ENCODE peak calls at places on chromosomes 1 and 21, in eight cellular contexts. One of them, this sample, is unnamed.

GRCh38 chr21:10430007-10430406 is 91.4 kb upstream of the TPTE start:
- DNase-seq in tibial artery: no peak
- DNase-seq in H4: no peak
- DNase-seq in activated naive CD8-positive, alpha-beta T cell treated with anti-CD3 and anti-CD28 coated beads, Interleukin-2, amount 50 U/mL, for 16 hours: no peak
- DNase-seq in NCI-H2081 treated with DMSO at 0.1 percent for 48 hours: no peak
- DNase-seq in stimulated activated CD4-positive, alpha-beta T cell treated with anti-CD3 and anti-CD28 coated beads, Interleukin-2, amount 100 ng/mL, for 4 hours: no peak
- DNase-seq in substantia nigra: no peak
- DNase-seq in T-helper 17 cell: no peak
- DNase-seq in this sample: no peak

GRCh38 chr1:224726783-224727182 is 110.7 kb downstream of the CNIH3 start:
- DNase-seq in activated naive CD8-positive, alpha-beta T cell treated with anti-CD3 and anti-CD28 coated beads, Interleukin-2, amount 50 U/mL, for 16 hours: no peak
- DNase-seq in substantia nigra: no peak
- DNase-seq in stimulated activated CD4-positive, alpha-beta T cell treated with anti-CD3 and anti-CD28 coated beads, Interleukin-2, amount 100 ng/mL, for 4 hours: no peak
- DNase-seq in NCI-H2081 treated with DMSO at 0.1 percent for 48 hours: no peak
- DNase-seq in tibial artery: peak; percentile 88
- DNase-seq in H4: peak; percentile 93
- DNase-seq in T-helper 17 cell: no peak
- DNase-seq in this sample: no peak

GRCh38 chr1:169005776-169006175 is 100.7 kb upstream of the ATP1B1 start:
- DNase-seq in T-helper 17 cell: no peak
- DNase-seq in stimulated activated CD4-positive, alpha-beta T cell treated with anti-CD3 and anti-CD28 coated beads, Interleukin-2, amount 100 ng/mL, for 4 hours: no peak
- DNase-seq in tibial artery: no peak
- DNase-seq in activated naive CD8-positive, alpha-beta T cell treated with anti-CD3 and anti-CD28 coated beads, Interleukin-2, amount 50 U/mL, for 16 hours: no peak
- DNase-seq in H4: no peak
- DNase-seq in substantia nigra: no peak
- DNase-seq in NCI-H2081 treated with DMSO at 0.1 percent for 48 hours: no peak
- DNase-seq in this sample: peak; percentile 11

GRCh38 chr1:244022301-244022700 is 28.8 kb upstream of the ZBTB18 start:
- DNase-seq in T-helper 17 cell: no peak
- DNase-seq in stimulated activated CD4-positive, alpha-beta T cell treated with anti-CD3 and anti-CD28 coated beads, Interleukin-2, amount 100 ng/mL, for 4 hours: no peak
- DNase-seq in activated naive CD8-positive, alpha-beta T cell treated with anti-CD3 and anti-CD28 coated beads, Interleukin-2, amount 50 U/mL, for 16 hours: no peak
- DNase-seq in substantia nigra: no peak
- DNase-seq in NCI-H2081 treated with DMSO at 0.1 percent for 48 hours: no peak
- DNase-seq in tibial artery: no peak
- DNase-seq in H4: peak; percentile 71
- DNase-seq in this sample: no peak

GRCh38 chr1:185646202-185646683 is 87.9 kb upstream of the HMCN1 start:
- DNase-seq in T-helper 17 cell: no peak
- DNase-seq in activated naive CD8-positive, alpha-beta T cell treated with anti-CD3 and anti-CD28 coated beads, Interleukin-2, amount 50 U/mL, for 16 hours: no peak
- DNase-seq in NCI-H2081 treated with DMSO at 0.1 percent for 48 hours: peak; percentile 52
- DNase-seq in H4: peak; percentile 95
- DNase-seq in tibial artery: peak; percentile 38
- DNase-seq in substantia nigra: no peak
- DNase-seq in stimulated activated CD4-positive, alpha-beta T cell treated with anti-CD3 and anti-CD28 coated beads, Interleukin-2, amount 100 ng/mL, for 4 hours: no peak
- DNase-seq in this sample: peak; percentile 61

GRCh38 chr1:202692959-202693555 is 17.2 kb downstream of the SYT2 start:
- DNase-seq in substantia nigra: peak; percentile 12
- DNase-seq in tibial artery: peak; percentile 61
- DNase-seq in stimulated activated CD4-positive, alpha-beta T cell treated with anti-CD3 and anti-CD28 coated beads, Interleukin-2, amount 100 ng/mL, for 4 hours: peak; percentile 41
- DNase-seq in activated naive CD8-positive, alpha-beta T cell treated with anti-CD3 and anti-CD28 coated beads, Interleukin-2, amount 50 U/mL, for 16 hours: peak; percentile 11
- DNase-seq in NCI-H2081 treated with DMSO at 0.1 percent for 48 hours: no peak
- DNase-seq in T-helper 17 cell: peak; percentile 63
- DNase-seq in H4: peak; percentile 48
- DNase-seq in this sample: peak; percentile 26

GRCh38 chr1:54384921-54385726 is 21.1 kb downstream of the SSBP3 start:
- DNase-seq in activated naive CD8-positive, alpha-beta T cell treated with anti-CD3 and anti-CD28 coated beads, Interleukin-2, amount 50 U/mL, for 16 hours: no peak
- DNase-seq in NCI-H2081 treated with DMSO at 0.1 percent for 48 hours: no peak
- DNase-seq in H4: no peak
- DNase-seq in tibial artery: no peak
- DNase-seq in T-helper 17 cell: no peak
- DNase-seq in stimulated activated CD4-positive, alpha-beta T cell treated with anti-CD3 and anti-CD28 coated beads, Interleukin-2, amount 100 ng/mL, for 4 hours: no peak
- DNase-seq in substantia nigra: no peak
- DNase-seq in this sample: no peak

GRCh38 chr1:210920716-210921694 is 212.9 kb downstream of the KCNH1 start:
- DNase-seq in H4: no peak
- DNase-seq in substantia nigra: no peak
- DNase-seq in NCI-H2081 treated with DMSO at 0.1 percent for 48 hours: no peak
- DNase-seq in activated naive CD8-positive, alpha-beta T cell treated with anti-CD3 and anti-CD28 coated beads, Interleukin-2, amount 50 U/mL, for 16 hours: no peak
- DNase-seq in stimulated activated CD4-positive, alpha-beta T cell treated with anti-CD3 and anti-CD28 coated beads, Interleukin-2, amount 100 ng/mL, for 4 hours: no peak
- DNase-seq in tibial artery: no peak
- DNase-seq in T-helper 17 cell: no peak
- DNase-seq in this sample: no peak

GRCh38 chr1:14296795-14297194 is 301.7 kb upstream of the KAZN start:
- DNase-seq in T-helper 17 cell: no peak
- DNase-seq in stimulated activated CD4-positive, alpha-beta T cell treated with anti-CD3 and anti-CD28 coated beads, Interleukin-2, amount 100 ng/mL, for 4 hours: no peak
- DNase-seq in tibial artery: no peak
- DNase-seq in activated naive CD8-positive, alpha-beta T cell treated with anti-CD3 and anti-CD28 coated beads, Interleukin-2, amount 50 U/mL, for 16 hours: no peak
- DNase-seq in H4: peak; percentile 48
- DNase-seq in NCI-H2081 treated with DMSO at 0.1 percent for 48 hours: no peak
- DNase-seq in substantia nigra: no peak
- DNase-seq in this sample: no peak

GRCh38 chr1:3213730-3214129 is 144.7 kb downstream of the PRDM16 start:
- DNase-seq in substantia nigra: no peak
- DNase-seq in tibial artery: no peak
- DNase-seq in stimulated activated CD4-positive, alpha-beta T cell treated with anti-CD3 and anti-CD28 coated beads, Interleukin-2, amount 100 ng/mL, for 4 hours: no peak
- DNase-seq in activated naive CD8-positive, alpha-beta T cell treated with anti-CD3 and anti-CD28 coated beads, Interleukin-2, amount 50 U/mL, for 16 hours: no peak
- DNase-seq in NCI-H2081 treated with DMSO at 0.1 percent for 48 hours: no peak
- DNase-seq in T-helper 17 cell: no peak
- DNase-seq in H4: no peak
- DNase-seq in this sample: no peak

GRCh38 chr1:67429011-67429527 is 1.1 kb downstream of the SERBP1 start:
- DNase-seq in substantia nigra: no peak
- DNase-seq in H4: peak; percentile 18
- DNase-seq in T-helper 17 cell: no peak
- DNase-seq in stimulated activated CD4-positive, alpha-beta T cell treated with anti-CD3 and anti-CD28 coated beads, Interleukin-2, amount 100 ng/mL, for 4 hours: peak; percentile 67
- DNase-seq in tibial artery: peak; percentile 32
- DNase-seq in activated naive CD8-positive, alpha-beta T cell treated with anti-CD3 and anti-CD28 coated beads, Interleukin-2, amount 50 U/mL, for 16 hours: peak; percentile 18
- DNase-seq in NCI-H2081 treated with DMSO at 0.1 percent for 48 hours: no peak
- DNase-seq in this sample: peak; percentile 44

GRCh38 chr1:235450433-235450832 is 53.8 kb downstream of the B3GALNT2 start:
- DNase-seq in NCI-H2081 treated with DMSO at 0.1 percent for 48 hours: no peak
- DNase-seq in T-helper 17 cell: no peak
- DNase-seq in stimulated activated CD4-positive, alpha-beta T cell treated with anti-CD3 and anti-CD28 coated beads, Interleukin-2, amount 100 ng/mL, for 4 hours: no peak
- DNase-seq in H4: no peak
- DNase-seq in activated naive CD8-positive, alpha-beta T cell treated with anti-CD3 and anti-CD28 coated beads, Interleukin-2, amount 50 U/mL, for 16 hours: no peak
- DNase-seq in tibial artery: no peak
- DNase-seq in substantia nigra: no peak
- DNase-seq in this sample: no peak

GRCh38 chr1:26787381-26787705 is 407 bp upstream of the PIGV start:
- DNase-seq in tibial artery: no peak
- DNase-seq in NCI-H2081 treated with DMSO at 0.1 percent for 48 hours: no peak
- DNase-seq in T-helper 17 cell: peak; percentile 56
- DNase-seq in activated naive CD8-positive, alpha-beta T cell treated with anti-CD3 and anti-CD28 coated beads, Interleukin-2, amount 50 U/mL, for 16 hours: no peak
- DNase-seq in H4: no peak
- DNase-seq in stimulated activated CD4-positive, alpha-beta T cell treated with anti-CD3 and anti-CD28 coated beads, Interleukin-2, amount 100 ng/mL, for 4 hours: peak; percentile 41
- DNase-seq in substantia nigra: no peak
- DNase-seq in this sample: no peak

GRCh38 chr1:10724052-10724494 is 72.4 kb downstream of the CASZ1 start:
- DNase-seq in stimulated activated CD4-positive, alpha-beta T cell treated with anti-CD3 and anti-CD28 coated beads, Interleukin-2, amount 100 ng/mL, for 4 hours: no peak
- DNase-seq in substantia nigra: no peak
- DNase-seq in H4: peak; percentile 65
- DNase-seq in NCI-H2081 treated with DMSO at 0.1 percent for 48 hours: peak; percentile 32
- DNase-seq in T-helper 17 cell: no peak
- DNase-seq in tibial artery: no peak
- DNase-seq in activated naive CD8-positive, alpha-beta T cell treated with anti-CD3 and anti-CD28 coated beads, Interleukin-2, amount 50 U/mL, for 16 hours: no peak
- DNase-seq in this sample: no peak

GRCh38 chr1:106831511-106831910 is 225.0 kb upstream of the PRMT6 start:
- DNase-seq in substantia nigra: no peak
- DNase-seq in activated naive CD8-positive, alpha-beta T cell treated with anti-CD3 and anti-CD28 coated beads, Interleukin-2, amount 50 U/mL, for 16 hours: no peak
- DNase-seq in NCI-H2081 treated with DMSO at 0.1 percent for 48 hours: no peak
- DNase-seq in stimulated activated CD4-positive, alpha-beta T cell treated with anti-CD3 and anti-CD28 coated beads, Interleukin-2, amount 100 ng/mL, for 4 hours: no peak
- DNase-seq in T-helper 17 cell: no peak
- DNase-seq in H4: peak; percentile 4
- DNase-seq in tibial artery: no peak
- DNase-seq in this sample: no peak

GRCh38 chr1:217029311-217030157 is 306.3 kb upstream of the ESRRG start:
- DNase-seq in activated naive CD8-positive, alpha-beta T cell treated with anti-CD3 and anti-CD28 coated beads, Interleukin-2, amount 50 U/mL, for 16 hours: no peak
- DNase-seq in H4: peak; percentile 36
- DNase-seq in T-helper 17 cell: no peak
- DNase-seq in tibial artery: no peak
- DNase-seq in stimulated activated CD4-positive, alpha-beta T cell treated with anti-CD3 and anti-CD28 coated beads, Interleukin-2, amount 100 ng/mL, for 4 hours: no peak
- DNase-seq in substantia nigra: no peak
- DNase-seq in NCI-H2081 treated with DMSO at 0.1 percent for 48 hours: no peak
- DNase-seq in this sample: no peak

GRCh38 chr1:3742439-3743298 is 9.6 kb upstream of the CCDC27 start:
- DNase-seq in activated naive CD8-positive, alpha-beta T cell treated with anti-CD3 and anti-CD28 coated beads, Interleukin-2, amount 50 U/mL, for 16 hours: no peak
- DNase-seq in H4: no peak
- DNase-seq in NCI-H2081 treated with DMSO at 0.1 percent for 48 hours: no peak
- DNase-seq in tibial artery: no peak
- DNase-seq in stimulated activated CD4-positive, alpha-beta T cell treated with anti-CD3 and anti-CD28 coated beads, Interleukin-2, amount 100 ng/mL, for 4 hours: no peak
- DNase-seq in substantia nigra: no peak
- DNase-seq in T-helper 17 cell: no peak
- DNase-seq in this sample: no peak

GRCh38 chr1:98496246-98496995 is 165.1 kb upstream of the SNX7 start:
- DNase-seq in activated naive CD8-positive, alpha-beta T cell treated with anti-CD3 and anti-CD28 coated beads, Interleukin-2, amount 50 U/mL, for 16 hours: no peak
- DNase-seq in NCI-H2081 treated with DMSO at 0.1 percent for 48 hours: no peak
- DNase-seq in tibial artery: no peak
- DNase-seq in T-helper 17 cell: no peak
- DNase-seq in H4: no peak
- DNase-seq in stimulated activated CD4-positive, alpha-beta T cell treated with anti-CD3 and anti-CD28 coated beads, Interleukin-2, amount 100 ng/mL, for 4 hours: no peak
- DNase-seq in substantia nigra: no peak
- DNase-seq in this sample: no peak

GRCh38 chr1:182587666-182588438 is 1.2 kb downstream of the RNASEL start:
- DNase-seq in T-helper 17 cell: no peak
- DNase-seq in tibial artery: no peak
- DNase-seq in NCI-H2081 treated with DMSO at 0.1 percent for 48 hours: no peak
- DNase-seq in activated naive CD8-positive, alpha-beta T cell treated with anti-CD3 and anti-CD28 coated beads, Interleukin-2, amount 50 U/mL, for 16 hours: no peak
- DNase-seq in substantia nigra: no peak
- DNase-seq in stimulated activated CD4-positive, alpha-beta T cell treated with anti-CD3 and anti-CD28 coated beads, Interleukin-2, amount 100 ng/mL, for 4 hours: no peak
- DNase-seq in H4: no peak
- DNase-seq in this sample: no peak

GRCh38 chr1:228454238-228454637 is 32.9 kb upstream of the RNF187 start:
- DNase-seq in stimulated activated CD4-positive, alpha-beta T cell treated with anti-CD3 and anti-CD28 coated beads, Interleukin-2, amount 100 ng/mL, for 4 hours: no peak
- DNase-seq in T-helper 17 cell: no peak
- DNase-seq in H4: no peak
- DNase-seq in NCI-H2081 treated with DMSO at 0.1 percent for 48 hours: no peak
- DNase-seq in tibial artery: no peak
- DNase-seq in activated naive CD8-positive, alpha-beta T cell treated with anti-CD3 and anti-CD28 coated beads, Interleukin-2, amount 50 U/mL, for 16 hours: no peak
- DNase-seq in substantia nigra: no peak
- DNase-seq in this sample: no peak

GRCh38 chr1:36222481-36223372 is 1.5 kb upstream of the THRAP3 start:
- DNase-seq in tibial artery: no peak
- DNase-seq in T-helper 17 cell: no peak
- DNase-seq in activated naive CD8-positive, alpha-beta T cell treated with anti-CD3 and anti-CD28 coated beads, Interleukin-2, amount 50 U/mL, for 16 hours: no peak
- DNase-seq in H4: no peak
- DNase-seq in NCI-H2081 treated with DMSO at 0.1 percent for 48 hours: no peak
- DNase-seq in stimulated activated CD4-positive, alpha-beta T cell treated with anti-CD3 and anti-CD28 coated beads, Interleukin-2, amount 100 ng/mL, for 4 hours: no peak
- DNase-seq in substantia nigra: no peak
- DNase-seq in this sample: no peak

GRCh38 chr21:32794643-32795042 is 23.1 kb upstream of the PAXBP1 start:
- DNase-seq in tibial artery: no peak
- DNase-seq in H4: no peak
- DNase-seq in NCI-H2081 treated with DMSO at 0.1 percent for 48 hours: no peak
- DNase-seq in stimulated activated CD4-positive, alpha-beta T cell treated with anti-CD3 and anti-CD28 coated beads, Interleukin-2, amount 100 ng/mL, for 4 hours: no peak
- DNase-seq in activated naive CD8-positive, alpha-beta T cell treated with anti-CD3 and anti-CD28 coated beads, Interleukin-2, amount 50 U/mL, for 16 hours: no peak
- DNase-seq in substantia nigra: no peak
- DNase-seq in T-helper 17 cell: no peak
- DNase-seq in this sample: no peak

GRCh38 chr1:78263459-78263858 is 217.7 kb downstream of the GIPC2 start:
- DNase-seq in stimulated activated CD4-positive, alpha-beta T cell treated with anti-CD3 and anti-CD28 coated beads, Interleukin-2, amount 100 ng/mL, for 4 hours: no peak
- DNase-seq in substantia nigra: no peak
- DNase-seq in tibial artery: no peak
- DNase-seq in activated naive CD8-positive, alpha-beta T cell treated with anti-CD3 and anti-CD28 coated beads, Interleukin-2, amount 50 U/mL, for 16 hours: no peak
- DNase-seq in H4: no peak
- DNase-seq in NCI-H2081 treated with DMSO at 0.1 percent for 48 hours: no peak
- DNase-seq in T-helper 17 cell: no peak
- DNase-seq in this sample: no peak

GRCh38 chr1:17944606-17945005 is 163.0 kb upstream of the IGSF21 start:
- DNase-seq in tibial artery: no peak
- DNase-seq in stimulated activated CD4-positive, alpha-beta T cell treated with anti-CD3 and anti-CD28 coated beads, Interleukin-2, amount 100 ng/mL, for 4 hours: no peak
- DNase-seq in NCI-H2081 treated with DMSO at 0.1 percent for 48 hours: no peak
- DNase-seq in H4: no peak
- DNase-seq in activated naive CD8-positive, alpha-beta T cell treated with anti-CD3 and anti-CD28 coated beads, Interleukin-2, amount 50 U/mL, for 16 hours: no peak
- DNase-seq in T-helper 17 cell: no peak
- DNase-seq in substantia nigra: no peak
- DNase-seq in this sample: no peak

GRCh38 chr1:192140382-192140781 is 17.9 kb upstream of the RGS18 start:
- DNase-seq in NCI-H2081 treated with DMSO at 0.1 percent for 48 hours: no peak
- DNase-seq in T-helper 17 cell: no peak
- DNase-seq in stimulated activated CD4-positive, alpha-beta T cell treated with anti-CD3 and anti-CD28 coated beads, Interleukin-2, amount 100 ng/mL, for 4 hours: no peak
- DNase-seq in substantia nigra: no peak
- DNase-seq in tibial artery: no peak
- DNase-seq in activated naive CD8-positive, alpha-beta T cell treated with anti-CD3 and anti-CD28 coated beads, Interleukin-2, amount 50 U/mL, for 16 hours: no peak
- DNase-seq in H4: no peak
- DNase-seq in this sample: no peak

GRCh38 chr1:169874229-169874628 is 19.5 kb downstream of the SCYL3 start:
- DNase-seq in substantia nigra: no peak
- DNase-seq in stimulated activated CD4-positive, alpha-beta T cell treated with anti-CD3 and anti-CD28 coated beads, Interleukin-2, amount 100 ng/mL, for 4 hours: no peak
- DNase-seq in H4: no peak
- DNase-seq in activated naive CD8-positive, alpha-beta T cell treated with anti-CD3 and anti-CD28 coated beads, Interleukin-2, amount 50 U/mL, for 16 hours: no peak
- DNase-seq in T-helper 17 cell: no peak
- DNase-seq in NCI-H2081 treated with DMSO at 0.1 percent for 48 hours: no peak
- DNase-seq in tibial artery: no peak
- DNase-seq in this sample: no peak

GRCh38 chr1:229199261-229199850 is 71.6 kb upstream of the RAB4A start:
- DNase-seq in substantia nigra: no peak
- DNase-seq in activated naive CD8-positive, alpha-beta T cell treated with anti-CD3 and anti-CD28 coated beads, Interleukin-2, amount 50 U/mL, for 16 hours: no peak
- DNase-seq in NCI-H2081 treated with DMSO at 0.1 percent for 48 hours: no peak
- DNase-seq in T-helper 17 cell: no peak
- DNase-seq in tibial artery: no peak
- DNase-seq in H4: no peak
- DNase-seq in stimulated activated CD4-positive, alpha-beta T cell treated with anti-CD3 and anti-CD28 coated beads, Interleukin-2, amount 100 ng/mL, for 4 hours: no peak
- DNase-seq in this sample: no peak

GRCh38 chr1:55639051-55639450 is 423.9 kb upstream of the USP24 start:
- DNase-seq in stimulated activated CD4-positive, alpha-beta T cell treated with anti-CD3 and anti-CD28 coated beads, Interleukin-2, amount 100 ng/mL, for 4 hours: no peak
- DNase-seq in tibial artery: no peak
- DNase-seq in substantia nigra: no peak
- DNase-seq in activated naive CD8-positive, alpha-beta T cell treated with anti-CD3 and anti-CD28 coated beads, Interleukin-2, amount 50 U/mL, for 16 hours: no peak
- DNase-seq in T-helper 17 cell: no peak
- DNase-seq in NCI-H2081 treated with DMSO at 0.1 percent for 48 hours: no peak
- DNase-seq in H4: no peak
- DNase-seq in this sample: no peak

GRCh38 chr1:227894831-227895451 is 52.8 kb downstream of the WNT9A start:
- DNase-seq in tibial artery: peak; percentile 9
- DNase-seq in substantia nigra: no peak
- DNase-seq in activated naive CD8-positive, alpha-beta T cell treated with anti-CD3 and anti-CD28 coated beads, Interleukin-2, amount 50 U/mL, for 16 hours: no peak
- DNase-seq in NCI-H2081 treated with DMSO at 0.1 percent for 48 hours: no peak
- DNase-seq in T-helper 17 cell: no peak
- DNase-seq in H4: no peak
- DNase-seq in stimulated activated CD4-positive, alpha-beta T cell treated with anti-CD3 and anti-CD28 coated beads, Interleukin-2, amount 100 ng/mL, for 4 hours: no peak
- DNase-seq in this sample: no peak

GRCh38 chr1:53328009-53328489 is at the start of gene LRP8:
- DNase-seq in H4: peak; percentile 66
- DNase-seq in activated naive CD8-positive, alpha-beta T cell treated with anti-CD3 and anti-CD28 coated beads, Interleukin-2, amount 50 U/mL, for 16 hours: peak; percentile 75
- DNase-seq in stimulated activated CD4-positive, alpha-beta T cell treated with anti-CD3 and anti-CD28 coated beads, Interleukin-2, amount 100 ng/mL, for 4 hours: peak; percentile 77
- DNase-seq in NCI-H2081 treated with DMSO at 0.1 percent for 48 hours: no peak
- DNase-seq in T-helper 17 cell: peak; percentile 67
- DNase-seq in tibial artery: peak; percentile 65
- DNase-seq in substantia nigra: peak; percentile 48
- DNase-seq in this sample: peak; percentile 37

GRCh38 chr1:62286778-62287224 is 32.4 kb downstream of the KANK4 start:
- DNase-seq in activated naive CD8-positive, alpha-beta T cell treated with anti-CD3 and anti-CD28 coated beads, Interleukin-2, amount 50 U/mL, for 16 hours: no peak
- DNase-seq in stimulated activated CD4-positive, alpha-beta T cell treated with anti-CD3 and anti-CD28 coated beads, Interleukin-2, amount 100 ng/mL, for 4 hours: no peak
- DNase-seq in substantia nigra: no peak
- DNase-seq in H4: no peak
- DNase-seq in tibial artery: no peak
- DNase-seq in T-helper 17 cell: no peak
- DNase-seq in NCI-H2081 treated with DMSO at 0.1 percent for 48 hours: peak; percentile 46
- DNase-seq in this sample: no peak

GRCh38 chr1:1554926-1555915 is 14.8 kb upstream of the TMEM240 start:
- DNase-seq in H4: peak; percentile 62
- DNase-seq in tibial artery: no peak
- DNase-seq in T-helper 17 cell: no peak
- DNase-seq in stimulated activated CD4-positive, alpha-beta T cell treated with anti-CD3 and anti-CD28 coated beads, Interleukin-2, amount 100 ng/mL, for 4 hours: no peak
- DNase-seq in substantia nigra: no peak
- DNase-seq in activated naive CD8-positive, alpha-beta T cell treated with anti-CD3 and anti-CD28 coated beads, Interleukin-2, amount 50 U/mL, for 16 hours: no peak
- DNase-seq in NCI-H2081 treated with DMSO at 0.1 percent for 48 hours: no peak
- DNase-seq in this sample: no peak

GRCh38 chr1:175129644-175129996 is 62.0 kb downstream of the TNN start:
- DNase-seq in activated naive CD8-positive, alpha-beta T cell treated with anti-CD3 and anti-CD28 coated beads, Interleukin-2, amount 50 U/mL, for 16 hours: no peak
- DNase-seq in T-helper 17 cell: no peak
- DNase-seq in substantia nigra: no peak
- DNase-seq in NCI-H2081 treated with DMSO at 0.1 percent for 48 hours: no peak
- DNase-seq in H4: no peak
- DNase-seq in tibial artery: no peak
- DNase-seq in stimulated activated CD4-positive, alpha-beta T cell treated with anti-CD3 and anti-CD28 coated beads, Interleukin-2, amount 100 ng/mL, for 4 hours: no peak
- DNase-seq in this sample: no peak

GRCh38 chr21:43892334-43892733 is 27.3 kb downstream of the AGPAT3 start:
- DNase-seq in substantia nigra: no peak
- DNase-seq in H4: no peak
- DNase-seq in tibial artery: no peak
- DNase-seq in stimulated activated CD4-positive, alpha-beta T cell treated with anti-CD3 and anti-CD28 coated beads, Interleukin-2, amount 100 ng/mL, for 4 hours: no peak
- DNase-seq in activated naive CD8-positive, alpha-beta T cell treated with anti-CD3 and anti-CD28 coated beads, Interleukin-2, amount 50 U/mL, for 16 hours: no peak
- DNase-seq in NCI-H2081 treated with DMSO at 0.1 percent for 48 hours: no peak
- DNase-seq in T-helper 17 cell: no peak
- DNase-seq in this sample: no peak

This sample was measured in hippocampal formation.